ENCODE peak calls at places on chromosome 3, in ten cellular contexts. T, L, Y, H, E, O, V, W, N and D are unnamed samples.

GRCh38 chr3:105835606-105836005 is 33.2 kb downstream of the CBLB start:
- DNase-seq in T (no peak), L (no peak), Y (no peak), H (no peak), E (no peak), O (no peak), V (no peak), W (no peak), N (no peak), D (no peak)

GRCh38 chr3:47065058-47065457 is 85.6 kb downstream of the NBEAL2 start:
- DNase-seq in T (no peak), L (no peak), Y (no peak), H (no peak), E (no peak), O (no peak), V (no peak), W (no peak), N (no peak), D (no peak)

GRCh38 chr3:31695280-31696008 is 162.7 kb downstream of the STT3B start:
- DNase-seq in T (peak; percentile 6), L (no peak), Y (no peak), H (no peak), E (peak; percentile 25), O (no peak), V (no peak), W (no peak), N (no peak), D (peak; percentile 62)

GRCh38 chr3:64143399-64144130 is 81.7 kb downstream of the PRICKLE2 start:
- DNase-seq in T (no peak), L (no peak), Y (peak; percentile 83), H (no peak), E (no peak), O (peak; percentile 25), V (peak; percentile 67), W (peak; percentile 16), N (peak; percentile 65), D (no peak)

GRCh38 chr3:72797773-72798543 is 50.3 kb downstream of the SHQ1 start:
- DNase-seq in T (no peak), L (no peak), Y (peak; percentile 29), H (no peak), E (no peak), O (no peak), V (peak; percentile 45), W (peak; percentile 62), N (no peak), D (no peak)

GRCh38 chr3:100103558-100104441 is 10.5 kb downstream of the FILIP1L start:
- DNase-seq in T (no peak), L (no peak), Y (peak; percentile 56), H (peak; percentile 80), E (no peak), O (no peak), V (peak; percentile 83), W (peak; percentile 76), N (peak; percentile 69), D (peak; percentile 60)

GRCh38 chr3:128547368-128547987 is 54.5 kb upstream of the GATA2 start:
- DNase-seq in T (no peak), L (no peak), Y (peak; percentile 71), H (no peak), E (no peak), O (no peak), V (peak; percentile 44), W (peak; percentile 45), N (peak; percentile 55), D (no peak)

GRCh38 chr3:48855681-48856447 is 8.2 kb upstream of the PRKAR2A start:
- DNase-seq in T (no peak), L (no peak), Y (no peak), H (no peak), E (no peak), O (no peak), V (no peak), W (no peak), N (no peak), D (no peak)

GRCh38 chr3:153252963-153253362 is 90.9 kb downstream of the RAP2B start:
- DNase-seq in T (no peak), L (no peak), Y (peak; percentile 39), H (no peak), E (no peak), O (no peak), V (peak; percentile 45), W (no peak), N (no peak), D (no peak)

GRCh38 chr3:159340877-159341500 is 539.1 kb downstream of the MFSD1 start:
- DNase-seq in T (no peak), L (no peak), Y (no peak), H (no peak), E (no peak), O (no peak), V (no peak), W (no peak), N (no peak), D (no peak)

GRCh38 chr3:79368403-79368802 is 399.4 kb downstream of the ROBO1 start:
- DNase-seq in T (no peak), L (no peak), Y (no peak), H (no peak), E (no peak), O (no peak), V (no peak), W (no peak), N (no peak), D (no peak)

GRCh38 chr3:135849827-135850226 is 115.7 kb upstream of the PPP2R3A start:
- DNase-seq in T (no peak), L (no peak), Y (no peak), H (no peak), E (no peak), O (no peak), V (no peak), W (no peak), N (no peak), D (no peak)

GRCh38 chr3:125375950-125376679 is 990 bp upstream of the ZNF148 start:
- DNase-seq in T (no peak), L (no peak), Y (peak; percentile 69), H (no peak), E (no peak), O (no peak), V (no peak), W (no peak), N (no peak), D (no peak)

GRCh38 chr3:48466386-48467109 is 20.0 kb downstream of the ATRIP start:
- DNase-seq in T (no peak), L (no peak), Y (no peak), H (peak; percentile 62), E (no peak), O (no peak), V (no peak), W (no peak), N (no peak), D (peak; percentile 56)

GRCh38 chr3:105385868-105386508 is 19.3 kb downstream of the ALCAM start:
- DNase-seq in T (no peak), L (no peak), Y (no peak), H (no peak), E (no peak), O (no peak), V (no peak), W (no peak), N (no peak), D (no peak)

GRCh38 chr3:50260027-50260941 is 8.7 kb upstream of the SEMA3B start:
- DNase-seq in T (peak; percentile 72), L (peak; percentile 71), Y (peak; percentile 85), H (peak; percentile 87), E (peak; percentile 94), O (no peak), V (peak; percentile 91), W (peak; percentile 83), N (peak; percentile 88), D (peak; percentile 91)
- TF ChIP-seq CTCF in T (peak; percentile 87), L (no peak), Y (no peak), H (peak; percentile 91), E (peak; percentile 98), O (peak; percentile 71), V (peak; percentile 81), W (peak; percentile 66), N (peak; percentile 91), D (peak; percentile 99)

GRCh38 chr3:178203650-178204049 is 332.6 kb upstream of the KCNMB2 start:
- DNase-seq in T (no peak), L (no peak), Y (peak; percentile 55), H (no peak), E (no peak), O (no peak), V (no peak), W (no peak), N (no peak), D (no peak)
- TF ChIP-seq CTCF in T (no peak), L (no peak), Y (no peak), H (no peak), E (no peak), O (no peak), V (no peak), W (no peak), N (no peak), D (no peak)

GRCh38 chr3:44974406-44974805 is 1.6 kb downstream of the ZDHHC3 start:
- DNase-seq in T (no peak), L (no peak), Y (no peak), H (no peak), E (no peak), O (no peak), V (no peak), W (no peak), N (no peak), D (no peak)

GRCh38 chr3:44981220-44981619 is 5.2 kb downstream of the EXOSC7 start:
- DNase-seq in T (no peak), L (no peak), Y (peak; percentile 24), H (no peak), E (no peak), O (no peak), V (no peak), W (peak; percentile 18), N (no peak), D (no peak)

GRCh38 chr3:44981751-44982150 is 5.7 kb downstream of the EXOSC7 start:
- DNase-seq in T (no peak), L (no peak), Y (no peak), H (no peak), E (no peak), O (no peak), V (no peak), W (no peak), N (no peak), D (no peak)

GRCh38 chr3:44970916-44971490 is 5.0 kb downstream of the ZDHHC3 start:
- DNase-seq in T (no peak), L (no peak), Y (no peak), H (no peak), E (no peak), O (no peak), V (no peak), W (no peak), N (no peak), D (no peak)

GRCh38 chr3:44976002-44976815 is at the start of the genes EXOSC7 and ZDHHC3:
- DNase-seq in T (peak; percentile 79), L (peak; percentile 72), Y (peak; percentile 80), H (peak; percentile 87), E (peak; percentile 76), O (no peak), V (peak; percentile 90), W (peak; percentile 82), N (peak; percentile 86), D (peak; percentile 90)
- TF ChIP-seq CTCF in T (no peak), L (no peak), Y (no peak), H (no peak), E (no peak), O (no peak), V (no peak), W (no peak), N (no peak), D (no peak)

GRCh38 chr3:138429665-138430064 is 4.8 kb upstream of the ESYT3 start:
- DNase-seq in T (no peak), L (no peak), Y (no peak), H (no peak), E (no peak), O (no peak), V (no peak), W (no peak), N (no peak), D (no peak)

GRCh38 chr3:138423316-138423715 is 11.1 kb upstream of the ESYT3 start:
- DNase-seq in T (no peak), L (no peak), Y (no peak), H (no peak), E (no peak), O (no peak), V (no peak), W (no peak), N (no peak), D (no peak)

GRCh38 chr3:138426211-138426610 is 8.2 kb upstream of the ESYT3 start:
- DNase-seq in T (no peak), L (no peak), Y (peak; percentile 15), H (no peak), E (no peak), O (no peak), V (no peak), W (no peak), N (no peak), D (no peak)
- TF ChIP-seq CTCF in T (no peak), L (no peak), Y (peak; percentile 47), H (peak; percentile 20), E (no peak), O (peak; percentile 71), V (peak; percentile 61), W (peak; percentile 72), N (peak; percentile 46), D (no peak)